ENCODE peak calls at places on chromosomes 11 and 22, in ten cellular contexts. One of them, this sample, is unnamed.
A peak's percentile ranks its signal among the peaks of the same experiment; 100 is the strongest.

GRCh38 chr11:116086426-116086825 is 582.2 kb upstream of the CADM1 start:
- DNase-seq in endodermal cell: peak; percentile 55
- DNase-seq in breast epithelium: no peak
- DNase-seq in IMR-90: no peak
- DNase-seq in heart left ventricle: no peak
- DNase-seq in tibial artery: no peak
- DNase-seq in right atrium auricular region: no peak
- DNase-seq in CD4-positive, alpha-beta memory T cell: no peak
- DNase-seq in effector memory CD4-positive, alpha-beta T cell: no peak
- DNase-seq in cardiac muscle cell: no peak
- DNase-seq in this sample: no peak

GRCh38 chr11:36007127-36007824 is 63.4 kb downstream of the LDLRAD3 start:
- DNase-seq in right atrium auricular region: no peak
- DNase-seq in CD4-positive, alpha-beta memory T cell: no peak
- DNase-seq in effector memory CD4-positive, alpha-beta T cell: no peak
- DNase-seq in endodermal cell: no peak
- DNase-seq in tibial artery: no peak
- DNase-seq in IMR-90: no peak
- DNase-seq in breast epithelium: no peak
- DNase-seq in cardiac muscle cell: no peak
- DNase-seq in heart left ventricle: no peak
- DNase-seq in this sample: no peak

GRCh38 chr11:12043959-12044772 is 35.7 kb upstream of the DKK3 start:
- DNase-seq in tibial artery: peak; percentile 95
- DNase-seq in effector memory CD4-positive, alpha-beta T cell: peak; percentile 31
- DNase-seq in breast epithelium: peak; percentile 92
- DNase-seq in IMR-90: peak; percentile 100
- DNase-seq in endodermal cell: peak; percentile 91
- DNase-seq in CD4-positive, alpha-beta memory T cell: no peak
- DNase-seq in right atrium auricular region: peak; percentile 95
- DNase-seq in cardiac muscle cell: peak; percentile 84
- DNase-seq in heart left ventricle: peak; percentile 80
- DNase-seq in this sample: peak; percentile 60

GRCh38 chr11:126406368-126406767 is 50.9 kb downstream of the ST3GAL4 start:
- DNase-seq in endodermal cell: no peak
- DNase-seq in effector memory CD4-positive, alpha-beta T cell: no peak
- DNase-seq in cardiac muscle cell: no peak
- DNase-seq in tibial artery: no peak
- DNase-seq in heart left ventricle: no peak
- DNase-seq in breast epithelium: no peak
- DNase-seq in right atrium auricular region: no peak
- DNase-seq in CD4-positive, alpha-beta memory T cell: no peak
- DNase-seq in IMR-90: no peak
- DNase-seq in this sample: no peak

GRCh38 chr22:49880281-49880680 is 26.6 kb downstream of the ZBED4 start:
- DNase-seq in heart left ventricle: no peak
- DNase-seq in CD4-positive, alpha-beta memory T cell: no peak
- DNase-seq in IMR-90: no peak
- DNase-seq in endodermal cell: no peak
- DNase-seq in cardiac muscle cell: no peak
- DNase-seq in effector memory CD4-positive, alpha-beta T cell: no peak
- DNase-seq in breast epithelium: no peak
- DNase-seq in right atrium auricular region: no peak
- DNase-seq in tibial artery: no peak
- DNase-seq in this sample: no peak

GRCh38 chr11:124707813-124708212 is 31.9 kb upstream of the NRGN start:
- DNase-seq in endodermal cell: no peak
- DNase-seq in breast epithelium: no peak
- DNase-seq in tibial artery: no peak
- DNase-seq in IMR-90: no peak
- DNase-seq in heart left ventricle: no peak
- DNase-seq in effector memory CD4-positive, alpha-beta T cell: no peak
- DNase-seq in cardiac muscle cell: no peak
- DNase-seq in right atrium auricular region: no peak
- DNase-seq in CD4-positive, alpha-beta memory T cell: no peak
- DNase-seq in this sample: no peak

GRCh38 chr11:5679811-5680210 is 5.1 kb downstream of the TRIM5 start:
- DNase-seq in endodermal cell: no peak
- DNase-seq in IMR-90: no peak
- DNase-seq in cardiac muscle cell: no peak
- DNase-seq in heart left ventricle: no peak
- DNase-seq in tibial artery: no peak
- DNase-seq in breast epithelium: no peak
- DNase-seq in right atrium auricular region: no peak
- DNase-seq in CD4-positive, alpha-beta memory T cell: no peak
- DNase-seq in effector memory CD4-positive, alpha-beta T cell: no peak
- DNase-seq in this sample: no peak

GRCh38 chr11:29224739-29225384 is 792.0 kb downstream of the KCNA4 start:
- DNase-seq in CD4-positive, alpha-beta memory T cell: no peak
- DNase-seq in breast epithelium: no peak
- DNase-seq in tibial artery: no peak
- DNase-seq in heart left ventricle: no peak
- DNase-seq in effector memory CD4-positive, alpha-beta T cell: no peak
- DNase-seq in right atrium auricular region: no peak
- DNase-seq in IMR-90: no peak
- DNase-seq in endodermal cell: peak; percentile 81
- DNase-seq in cardiac muscle cell: peak; percentile 7
- DNase-seq in this sample: no peak

GRCh38 chr11:43947003-43947500 is 4.6 kb downstream of the C11orf96 start:
- DNase-seq in effector memory CD4-positive, alpha-beta T cell: no peak
- DNase-seq in right atrium auricular region: peak; percentile 78
- DNase-seq in breast epithelium: no peak
- DNase-seq in endodermal cell: peak; percentile 81
- DNase-seq in IMR-90: peak; percentile 47
- DNase-seq in cardiac muscle cell: peak; percentile 52
- DNase-seq in CD4-positive, alpha-beta memory T cell: no peak
- DNase-seq in heart left ventricle: no peak
- DNase-seq in tibial artery: peak; percentile 70
- DNase-seq in this sample: no peak

GRCh38 chr11:35845860-35846259 is 98.0 kb upstream of the LDLRAD3 start:
- DNase-seq in IMR-90: no peak
- DNase-seq in breast epithelium: no peak
- DNase-seq in tibial artery: no peak
- DNase-seq in cardiac muscle cell: no peak
- DNase-seq in CD4-positive, alpha-beta memory T cell: no peak
- DNase-seq in heart left ventricle: no peak
- DNase-seq in effector memory CD4-positive, alpha-beta T cell: no peak
- DNase-seq in right atrium auricular region: no peak
- DNase-seq in endodermal cell: no peak
- DNase-seq in this sample: no peak

GRCh38 chr22:37618072-37618656 is 9.5 kb downstream of the GGA1 start:
- DNase-seq in tibial artery: no peak
- DNase-seq in effector memory CD4-positive, alpha-beta T cell: no peak
- DNase-seq in IMR-90: no peak
- DNase-seq in CD4-positive, alpha-beta memory T cell: peak; percentile 6
- DNase-seq in heart left ventricle: no peak
- DNase-seq in endodermal cell: no peak
- DNase-seq in right atrium auricular region: no peak
- DNase-seq in breast epithelium: no peak
- DNase-seq in cardiac muscle cell: no peak
- DNase-seq in this sample: no peak

GRCh38 chr11:13434247-13435205 is 28.5 kb downstream of the BTBD10 start:
- DNase-seq in heart left ventricle: no peak
- DNase-seq in effector memory CD4-positive, alpha-beta T cell: no peak
- DNase-seq in cardiac muscle cell: no peak
- DNase-seq in IMR-90: peak; percentile 12
- DNase-seq in right atrium auricular region: no peak
- DNase-seq in breast epithelium: no peak
- DNase-seq in endodermal cell: no peak
- DNase-seq in CD4-positive, alpha-beta memory T cell: no peak
- DNase-seq in tibial artery: no peak
- DNase-seq in this sample: no peak

GRCh38 chr11:85590848-85591483 is 36.2 kb downstream of the DLG2 start:
- DNase-seq in effector memory CD4-positive, alpha-beta T cell: no peak
- DNase-seq in heart left ventricle: no peak
- DNase-seq in IMR-90: peak; percentile 36
- DNase-seq in breast epithelium: no peak
- DNase-seq in CD4-positive, alpha-beta memory T cell: no peak
- DNase-seq in tibial artery: no peak
- DNase-seq in endodermal cell: no peak
- DNase-seq in right atrium auricular region: no peak
- DNase-seq in cardiac muscle cell: peak; percentile 43
- DNase-seq in this sample: no peak

GRCh38 chr11:114158886-114159285 is 99.4 kb downstream of the ZBTB16 start:
- DNase-seq in tibial artery: no peak
- DNase-seq in CD4-positive, alpha-beta memory T cell: no peak
- DNase-seq in heart left ventricle: no peak
- DNase-seq in IMR-90: peak; percentile 56
- DNase-seq in endodermal cell: no peak
- DNase-seq in effector memory CD4-positive, alpha-beta T cell: no peak
- DNase-seq in breast epithelium: no peak
- DNase-seq in right atrium auricular region: no peak
- DNase-seq in cardiac muscle cell: no peak
- DNase-seq in this sample: no peak

GRCh38 chr11:114156766-114157165 is 97.3 kb downstream of the ZBTB16 start:
- DNase-seq in effector memory CD4-positive, alpha-beta T cell: no peak
- DNase-seq in breast epithelium: no peak
- DNase-seq in right atrium auricular region: no peak
- DNase-seq in cardiac muscle cell: no peak
- DNase-seq in IMR-90: no peak
- DNase-seq in endodermal cell: no peak
- DNase-seq in tibial artery: no peak
- DNase-seq in CD4-positive, alpha-beta memory T cell: no peak
- DNase-seq in heart left ventricle: no peak
- DNase-seq in this sample: no peak

GRCh38 chr11:114159320-114159719 is 99.8 kb downstream of the ZBTB16 start:
- DNase-seq in effector memory CD4-positive, alpha-beta T cell: no peak
- DNase-seq in tibial artery: no peak
- DNase-seq in CD4-positive, alpha-beta memory T cell: peak; percentile 40
- DNase-seq in IMR-90: no peak
- DNase-seq in heart left ventricle: no peak
- DNase-seq in right atrium auricular region: no peak
- DNase-seq in endodermal cell: no peak
- DNase-seq in cardiac muscle cell: no peak
- DNase-seq in breast epithelium: no peak
- DNase-seq in this sample: no peak

GRCh38 chr11:114156131-114156581 is 96.6 kb downstream of the ZBTB16 start:
- DNase-seq in effector memory CD4-positive, alpha-beta T cell: no peak
- DNase-seq in tibial artery: no peak
- DNase-seq in endodermal cell: no peak
- DNase-seq in cardiac muscle cell: no peak
- DNase-seq in IMR-90: no peak
- DNase-seq in right atrium auricular region: no peak
- DNase-seq in heart left ventricle: no peak
- DNase-seq in CD4-positive, alpha-beta memory T cell: no peak
- DNase-seq in breast epithelium: peak; percentile 66
- DNase-seq in this sample: no peak

DNA sequence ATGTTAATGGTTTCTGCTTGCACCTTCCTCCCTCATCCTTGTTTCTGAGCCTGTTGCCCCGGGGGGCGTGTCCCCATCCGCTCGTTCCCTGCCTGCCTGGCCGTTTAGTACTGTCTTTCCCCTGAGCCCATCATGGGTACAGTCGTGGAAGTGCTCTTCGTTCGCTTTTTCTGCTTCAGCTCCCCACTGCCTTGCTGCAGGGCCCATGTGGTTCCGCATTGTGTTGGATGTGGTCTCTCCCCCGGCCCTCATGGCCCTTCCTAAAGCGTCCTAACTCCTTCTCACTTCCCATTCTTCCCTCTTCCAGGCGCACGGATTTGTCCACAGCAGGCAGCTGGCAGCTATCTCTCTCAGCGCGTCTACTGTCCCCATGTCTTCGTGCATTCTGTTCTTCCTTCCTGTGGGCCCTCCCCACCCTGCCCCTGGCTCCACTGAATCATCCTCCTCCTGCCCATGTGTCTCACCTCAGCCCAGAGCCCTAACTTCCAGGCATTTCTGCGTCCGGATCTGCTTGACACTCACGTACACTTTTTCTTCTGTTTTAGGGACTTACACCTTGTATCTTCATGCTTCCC is 98.1 kb downstream of the ZBTB16 start:
- DNase-seq in endodermal cell: no peak
- DNase-seq in right atrium auricular region: peak; percentile 60
- DNase-seq in cardiac muscle cell: no peak
- DNase-seq in effector memory CD4-positive, alpha-beta T cell: no peak
- DNase-seq in IMR-90: no peak
- DNase-seq in breast epithelium: no peak
- DNase-seq in heart left ventricle: no peak
- DNase-seq in CD4-positive, alpha-beta memory T cell: no peak
- DNase-seq in tibial artery: no peak
- DNase-seq in this sample: no peak
- H3K4me1 ChIP-seq in endodermal cell: no peaks in the 10 kb centered on the region
- H3K4me1 ChIP-seq in right atrium auricular region: peaks cover 98% of the 10 kb centered on the region
- H3K4me1 ChIP-seq in cardiac muscle cell: peaks cover 23% of the 10 kb centered on the region
- H3K4me1 ChIP-seq in effector memory CD4-positive, alpha-beta T cell: peaks cover 24% of the 10 kb centered on the region
- H3K4me1 ChIP-seq in IMR-90: peaks cover 11% of the 10 kb centered on the region
- H3K4me1 ChIP-seq in breast epithelium: peaks cover 81% of the 10 kb centered on the region
- H3K4me1 ChIP-seq in heart left ventricle: peaks cover 79% of the 10 kb centered on the region
- H3K4me1 ChIP-seq in CD4-positive, alpha-beta memory T cell: peaks cover 49% of the 10 kb centered on the region
- H3K4me1 ChIP-seq in tibial artery: peaks cover 12% of the 10 kb centered on the region
- H3K4me1 ChIP-seq in this sample: peaks cover 58% of the 10 kb centered on the region

GRCh38 chr11:2100361-2101170 is 38.6 kb downstream of the IGF2 start:
- DNase-seq in cardiac muscle cell: no peak
- DNase-seq in effector memory CD4-positive, alpha-beta T cell: no peak
- DNase-seq in endodermal cell: no peak
- DNase-seq in right atrium auricular region: no peak
- DNase-seq in IMR-90: no peak
- DNase-seq in tibial artery: peak; percentile 26
- DNase-seq in breast epithelium: no peak
- DNase-seq in heart left ventricle: peak; percentile 76
- DNase-seq in CD4-positive, alpha-beta memory T cell: peak; percentile 69
- DNase-seq in this sample: no peak
- H3K4me1 ChIP-seq in cardiac muscle cell: no peaks in the 10 kb centered on the region
- H3K4me1 ChIP-seq in effector memory CD4-positive, alpha-beta T cell: no peaks in the 10 kb centered on the region
- H3K4me1 ChIP-seq in endodermal cell: peaks cover 6% of the 10 kb centered on the region
- H3K4me1 ChIP-seq in right atrium auricular region: peaks cover 64% of the 10 kb centered on the region
- H3K4me1 ChIP-seq in IMR-90: peaks cover 20% of the 10 kb centered on the region
- H3K4me1 ChIP-seq in tibial artery: no peaks in the 10 kb centered on the region
- H3K4me1 ChIP-seq in breast epithelium: no peaks in the 10 kb centered on the region
- H3K4me1 ChIP-seq in heart left ventricle: peaks cover 64% of the 10 kb centered on the region
- H3K4me1 ChIP-seq in CD4-positive, alpha-beta memory T cell: no peaks in the 10 kb centered on the region
- H3K4me1 ChIP-seq in this sample: no peaks in the 10 kb centered on the region

GRCh38 chr22:39178206-39179111 is 26.0 kb upstream of the CBX7 start:
- DNase-seq in right atrium auricular region: no peak
- DNase-seq in tibial artery: no peak
- DNase-seq in breast epithelium: peak; percentile 11
- DNase-seq in heart left ventricle: no peak
- DNase-seq in endodermal cell: no peak
- DNase-seq in effector memory CD4-positive, alpha-beta T cell: no peak
- DNase-seq in CD4-positive, alpha-beta memory T cell: no peak
- DNase-seq in cardiac muscle cell: no peak
- DNase-seq in IMR-90: peak; percentile 43
- DNase-seq in this sample: no peak
- H3K4me1 ChIP-seq in right atrium auricular region: peaks cover 68% of the 10 kb centered on the region
- H3K4me1 ChIP-seq in tibial artery: peaks cover 10% of the 10 kb centered on the region
- H3K4me1 ChIP-seq in breast epithelium: peaks cover 29% of the 10 kb centered on the region
- H3K4me1 ChIP-seq in heart left ventricle: peaks cover 56% of the 10 kb centered on the region
- H3K4me1 ChIP-seq in endodermal cell: peaks cover 26% of the 10 kb centered on the region
- H3K4me1 ChIP-seq in effector memory CD4-positive, alpha-beta T cell: peaks cover 30% of the 10 kb centered on the region
- H3K4me1 ChIP-seq in CD4-positive, alpha-beta memory T cell: peaks cover 39% of the 10 kb centered on the region
- H3K4me1 ChIP-seq in cardiac muscle cell: peaks cover 26% of the 10 kb centered on the region
- H3K4me1 ChIP-seq in IMR-90: peaks cover 31% of the 10 kb centered on the region
- H3K4me1 ChIP-seq in this sample: peaks cover 41% of the 10 kb centered on the region

DNA sequence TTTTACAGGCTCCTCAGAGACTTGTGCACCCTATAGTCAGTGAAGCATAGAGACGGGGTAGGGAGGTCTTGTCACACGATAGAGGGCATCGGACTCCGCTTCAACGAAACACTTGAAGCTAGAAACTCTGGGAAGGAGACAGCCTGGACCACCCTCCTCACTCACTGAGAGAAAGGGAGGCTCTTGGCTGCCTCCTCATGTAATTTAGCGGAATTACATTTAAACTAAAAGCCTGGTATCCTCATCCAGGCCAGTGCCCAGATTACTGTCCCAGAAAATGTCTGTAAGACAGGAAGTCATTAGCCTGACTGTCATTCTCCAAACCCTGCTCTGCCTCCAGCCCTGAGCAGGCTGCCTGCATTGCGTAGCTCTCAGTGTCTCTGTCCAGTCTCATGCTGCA is 36.0 kb downstream of the TTLL1 start:
- DNase-seq in breast epithelium: no peak
- DNase-seq in IMR-90: no peak
- DNase-seq in tibial artery: no peak
- DNase-seq in effector memory CD4-positive, alpha-beta T cell: no peak
- DNase-seq in cardiac muscle cell: no peak
- DNase-seq in CD4-positive, alpha-beta memory T cell: no peak
- DNase-seq in right atrium auricular region: no peak
- DNase-seq in endodermal cell: peak; percentile 66
- DNase-seq in heart left ventricle: no peak
- DNase-seq in this sample: no peak
- H3K4me1 ChIP-seq in breast epithelium: no peaks in the 10 kb centered on the region
- H3K4me1 ChIP-seq in IMR-90: no peaks in the 10 kb centered on the region
- H3K4me1 ChIP-seq in tibial artery: no peaks in the 10 kb centered on the region
- H3K4me1 ChIP-seq in effector memory CD4-positive, alpha-beta T cell: no peaks in the 10 kb centered on the region
- H3K4me1 ChIP-seq in cardiac muscle cell: no peaks in the 10 kb centered on the region
- H3K4me1 ChIP-seq in CD4-positive, alpha-beta memory T cell: no peaks in the 10 kb centered on the region
- H3K4me1 ChIP-seq in right atrium auricular region: no peaks in the 10 kb centered on the region
- H3K4me1 ChIP-seq in endodermal cell: no peaks in the 10 kb centered on the region
- H3K4me1 ChIP-seq in heart left ventricle: no peaks in the 10 kb centered on the region
- H3K4me1 ChIP-seq in this sample: no peaks in the 10 kb centered on the region